ENCODE peak calls at places on chromosomes 16 and 17, in eight cellular contexts. F, K, G, I, C, M, D and X are unnamed samples.

GRCh38 chr17:76054112-76054476 is 18.2 kb downstream of the SRP68 start:
- DNase-seq in D (peak), G (no peak), M (no peak), K (peak), C (no peak), I (no peak), F (no peak), X (no peak)

GRCh38 chr16:1817716-1818115 is 8.9 kb downstream of the HAGH start:
- DNase-seq in C (no peak), K (no peak), D (no peak), F (no peak), G (no peak), M (no peak), I (no peak), X (no peak)

GRCh38 chr17:71413935-71414334 is 706.9 kb upstream of the SOX9 start:
- DNase-seq in G (no peak), K (no peak), I (no peak), D (no peak), F (no peak), M (no peak), C (no peak), X (no peak)

GRCh38 chr17:9890124-9890523 is 14.9 kb downstream of the RCVRN start:
- DNase-seq in F (no peak), I (no peak), M (no peak), G (no peak), C (peak), K (no peak), D (peak), X (no peak)

GRCh38 chr17:70168044-70168978 is 1.0 kb upstream of the KCNJ2 start:
- DNase-seq in C (peak), F (no peak), M (peak), I (no peak), K (peak), G (peak), D (peak), X (peak)

GRCh38 chr17:32604966-32605365 is 118.2 kb downstream of the CDK5R1 start:
- DNase-seq in K (no peak), I (no peak), F (no peak), D (no peak), C (no peak), G (no peak), M (no peak), X (no peak)

GRCh38 chr17:10772425-10773380 is 31.2 kb downstream of the TMEM238L start:
- DNase-seq in K (no peak), M (peak), I (peak), F (peak), D (peak), G (no peak), C (peak), X (no peak)

GRCh38 chr16:70254095-70254964 is 2.6 kb upstream of the EXOSC6 start:
- DNase-seq in M (peak), C (peak), K (no peak), D (no peak), I (no peak), G (no peak), F (no peak), X (no peak)

GRCh38 chr17:46978489-46979022 is 497 bp downstream of the RPRML start:
- DNase-seq in D (peak), K (peak), C (peak), G (no peak), M (no peak), I (no peak), F (no peak), X (no peak)

GRCh38 chr17:78316867-78317816 is 42.7 kb downstream of the SOCS3 start:
- DNase-seq in F (no peak), M (no peak), C (no peak), D (no peak), K (peak), I (no peak), G (peak), X (no peak)

GRCh38 chr16:62225675-62226074 is 189.4 kb upstream of the CDH8 start:
- DNase-seq in C (peak), K (peak), G (no peak), D (peak), I (no peak), F (no peak), M (no peak), X (peak)

GRCh38 chr16:86768999-86769398 is 190.7 kb downstream of the FOXL1 start:
- DNase-seq in G (peak), M (peak), C (no peak), I (no peak), F (no peak), D (peak), K (no peak), X (no peak)

GRCh38 chr17:16491703-16492612 is at the start of gene LRRC75A:
- DNase-seq in C (peak), G (no peak), K (peak), M (peak), F (peak), I (peak), D (peak), X (peak)

GRCh38 chr17:35879748-35880654 is at the start of gene CCL5:
- DNase-seq in I (no peak), M (peak), G (no peak), C (peak), D (no peak), F (peak), K (no peak), X (peak)